ENCODE peak calls at places on chromosomes 1 and 21, in four cellular contexts. H, P, N and T are unnamed samples.

GRCh38 chr1:5448486-5448885 is 543.7 kb downstream of the NPHP4 start:
- DNase-seq in H (no peak), P (no peak), N (peak; percentile 13), T (no peak)

GRCh38 chr1:52305417-52306226 is 60.4 kb downstream of the CC2D1B start:
- DNase-seq in H (no peak), P (no peak), N (no peak), T (peak; percentile 87)

GRCh38 chr1:231970684-231971083 is 344.1 kb downstream of the DISC1 start:
- DNase-seq in H (no peak), P (no peak), N (no peak), T (no peak)

GRCh38 chr1:29084196-29084521 is 39.5 kb downstream of the TMEM200B start:
- DNase-seq in H (no peak), P (no peak), N (no peak), T (no peak)

GRCh38 chr1:90728656-90729257 is 11.7 kb upstream of the BARHL2 start:
- DNase-seq in H (no peak), P (no peak), N (no peak), T (no peak)

GRCh38 chr1:167984886-167985489 is 48.1 kb upstream of the MPC2 start:
- DNase-seq in H (peak; percentile 17), P (peak; percentile 22), N (no peak), T (no peak)

GRCh38 chr1:38990401-38990745 is 703 bp upstream of the AKIRIN1 start:
- DNase-seq in H (no peak), P (no peak), N (no peak), T (no peak)

GRCh38 chr21:30446969-30447368 is 6.9 kb downstream of the KRTAP15-1 start:
- DNase-seq in H (no peak), P (no peak), N (no peak), T (no peak)

GRCh38 chr1:224914292-224914900 is 15.1 kb upstream of the DNAH14 start:
- DNase-seq in H (no peak), P (no peak), N (no peak), T (no peak)

GRCh38 chr21:41877901-41878830 is 978 bp downstream of the PRDM15 start:
- DNase-seq in H (peak; percentile 7), P (peak; percentile 78), N (peak; percentile 31), T (no peak)

GRCh38 chr1:210143465-210144062 is 89.0 kb upstream of the SERTAD4 start:
- DNase-seq in H (peak; percentile 75), P (peak; percentile 47), N (peak; percentile 68), T (peak; percentile 29)

GRCh38 chr1:13794231-13795187 is 94.5 kb downstream of the PRDM2 start:
- DNase-seq in H (no peak), P (no peak), N (no peak), T (no peak)

GRCh38 chr1:192581131-192581927 is 5.8 kb downstream of the RGS1 start:
- DNase-seq in H (no peak), P (no peak), N (no peak), T (no peak)

GRCh38 chr21:43929217-43929971 is 64.4 kb downstream of the AGPAT3 start:
- DNase-seq in H (no peak), P (no peak), N (no peak), T (no peak)

GRCh38 chr1:115336741-115337140 is 1.3 kb downstream of the NGF start:
- DNase-seq in H (no peak), P (no peak), N (no peak), T (no peak)

GRCh38 chr1:115337276-115337632 is 795 bp downstream of the NGF start:
- DNase-seq in H (no peak), P (no peak), N (no peak), T (no peak)

GRCh38 chr1:115340879-115341278 is 2.8 kb upstream of the NGF start:
- DNase-seq in H (no peak), P (no peak), N (no peak), T (no peak)

GRCh38 chr1:115338457-115338820 is 390 bp upstream of the NGF start:
- DNase-seq in H (no peak), P (no peak), N (peak; percentile 68), T (no peak)

GRCh38 chr1:115337633-115338456 is at the start of gene NGF:
- DNase-seq in H (peak; percentile 27), P (no peak), N (peak; percentile 73), T (no peak)
- TF ChIP-seq HMGXB4 in H (no peak), P (no peak), N (peak; percentile 61), T (no peak)

GRCh38 chr1:53715478-53715877 is 23.5 kb downstream of the GLIS1 start:
- DNase-seq in H (peak; percentile 20), P (peak; percentile 65), N (peak; percentile 79), T (peak; percentile 29)
- TF ChIP-seq HMGXB4 in H (no peak), P (no peak), N (no peak), T (peak; percentile 21)

DNA sequence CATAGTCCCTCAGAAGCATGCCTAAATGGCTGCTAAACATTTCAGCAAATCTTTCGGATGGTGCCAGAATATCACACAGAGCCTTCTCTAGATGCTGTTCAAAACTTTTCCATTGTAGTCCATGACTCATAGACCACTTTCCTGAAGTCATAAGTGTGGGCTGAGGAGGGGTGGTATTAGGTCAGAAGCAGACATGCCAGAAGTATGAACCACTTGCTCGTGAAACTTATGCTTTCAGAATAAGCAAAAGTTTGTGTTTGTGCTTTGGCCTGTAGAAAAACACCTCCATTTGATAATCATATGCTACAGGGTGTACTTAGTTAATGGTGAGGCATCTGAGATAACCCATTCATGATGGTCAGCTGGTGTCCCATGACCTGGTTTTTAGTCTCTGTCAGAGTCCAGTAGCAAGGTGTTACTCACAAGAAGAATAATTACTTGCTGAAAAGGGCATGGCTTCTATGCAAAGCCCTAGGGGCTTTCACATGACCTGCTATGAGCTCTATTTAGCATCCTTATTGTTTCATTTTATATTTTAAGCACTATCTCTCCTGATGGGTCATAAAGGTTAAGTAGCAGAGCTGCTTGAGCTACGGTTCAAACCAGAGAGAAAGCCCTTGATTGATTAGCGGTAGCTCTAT is 183.1 kb upstream of the IVNS1ABP start:
- DNase-seq in H (no peak), P (no peak), N (no peak), T (no peak)
- TF ChIP-seq HMGXB4 in H (no peak), P (no peak), N (no peak), T (no peak)

GRCh38 chr1:236035681-236036101 is 29.2 kb downstream of the NID1 start:
- DNase-seq in H (no peak), P (no peak), N (no peak), T (no peak)
- TF ChIP-seq HMGXB4 in H (no peak), P (no peak), N (no peak), T (no peak)

GRCh38 chr1:235404190-235404589 is 37.0 kb downstream of the TBCE start:
- DNase-seq in H (peak; percentile 90), P (no peak), N (no peak), T (no peak)
- TF ChIP-seq HMGXB4 in H (no peak), P (no peak), N (no peak), T (no peak)

GRCh38 chr1:204578867-204579664 is 62.9 kb downstream of the MDM4 start:
- DNase-seq in H (no peak), P (no peak), N (peak; percentile 39), T (no peak)
- TF ChIP-seq HMGXB4 in H (no peak), P (no peak), N (no peak), T (no peak)

GRCh38 chr1:43543567-43543966 is 12.9 kb downstream of the PTPRF start:
- DNase-seq in H (no peak), P (no peak), N (no peak), T (no peak)

GRCh38 chr1:43546388-43547100 is 15.9 kb downstream of the PTPRF start:
- DNase-seq in H (no peak), P (no peak), N (no peak), T (no peak)

GRCh38 chr1:43545321-43545685 is 14.6 kb downstream of the PTPRF start:
- DNase-seq in H (no peak), P (no peak), N (no peak), T (no peak)

GRCh38 chr1:43547538-43548072 is 16.9 kb downstream of the PTPRF start:
- DNase-seq in H (no peak), P (no peak), N (no peak), T (no peak)

DNA sequence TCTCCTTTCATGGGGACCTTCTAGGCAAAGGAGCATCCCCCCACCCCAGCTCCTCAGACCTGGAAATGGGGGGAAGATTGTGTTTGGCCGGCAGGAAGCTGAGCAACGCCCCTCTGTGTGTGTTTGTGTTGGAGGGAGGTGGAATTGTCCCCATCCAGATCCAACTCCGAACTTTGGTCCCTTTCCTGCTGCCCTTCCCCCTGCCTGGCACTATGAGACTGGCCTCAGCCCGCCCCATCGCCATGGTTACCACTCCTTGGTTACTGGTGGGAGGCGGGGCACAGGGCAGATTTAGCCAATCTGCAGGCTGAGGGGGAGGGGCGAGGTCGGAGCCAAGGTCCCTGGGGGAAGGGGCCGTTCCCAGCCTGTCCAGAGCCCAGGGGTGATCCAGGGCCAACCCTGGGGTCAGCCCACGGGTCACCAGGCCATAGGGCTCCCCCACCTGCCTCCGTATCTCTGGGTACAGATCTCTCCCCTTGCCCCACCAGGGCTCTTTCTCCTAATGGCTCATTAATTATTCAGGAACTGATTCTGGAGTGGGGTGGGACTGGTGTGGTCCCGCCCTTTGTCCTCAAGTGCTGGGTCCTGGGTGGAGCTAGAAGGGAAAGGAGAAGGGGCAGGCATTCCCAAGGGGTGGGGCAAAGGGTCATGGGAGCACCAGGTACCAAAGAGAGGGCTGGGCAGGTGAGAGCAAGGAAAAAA is 15.2 kb downstream of the PTPRF start:
- DNase-seq in H (peak; percentile 80), P (peak; percentile 67), N (peak; percentile 98), T (peak; percentile 98)
- TF ChIP-seq HMGXB4 in H (no peak), P (no peak), N (no peak), T (peak; percentile 29)

GRCh38 chr1:116494745-116495144 is 76.1 kb downstream of the CD58 start:
- DNase-seq in H (no peak), P (no peak), N (no peak), T (peak; percentile 58)

GRCh38 chr1:116493036-116493435 is 77.8 kb downstream of the CD58 start:
- DNase-seq in H (no peak), P (no peak), N (no peak), T (no peak)

GRCh38 chr1:116495534-116495933 is 75.3 kb downstream of the CD58 start:
- DNase-seq in H (no peak), P (no peak), N (no peak), T (no peak)

GRCh38 chr1:116493484-116494350 is 77.1 kb downstream of the CD58 start:
- DNase-seq in H (no peak), P (no peak), N (no peak), T (no peak)

DNA sequence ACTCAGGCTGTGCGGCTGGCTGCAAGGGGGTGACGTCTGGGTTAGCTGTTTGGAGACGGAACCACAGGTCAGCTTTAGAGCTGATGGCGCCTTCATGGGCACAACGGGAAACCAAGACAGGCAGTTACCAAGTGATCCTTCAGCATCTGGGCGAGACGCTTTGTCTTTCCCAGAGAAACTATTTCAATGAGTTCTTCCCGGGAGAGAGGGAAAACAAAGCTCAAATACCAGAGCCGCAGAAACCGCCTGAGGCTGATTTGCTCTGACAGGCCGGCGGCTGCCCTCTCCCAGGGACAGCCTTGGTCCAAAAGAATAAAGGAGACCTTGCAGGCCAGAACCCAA is 76.5 kb downstream of the CD58 start:
- DNase-seq in H (no peak), P (no peak), N (no peak), T (no peak)
- TF ChIP-seq HMGXB4 in H (no peak), P (no peak), N (no peak), T (no peak)